ENCODE peak calls at places on chromosomes 11 and 22, in six cellular contexts. One of them, this sample, is unnamed.
A peak's percentile ranks its signal among the peaks of the same experiment; 100 is the strongest.

GRCh38 chr11:40388097-40388818 is 1071.2 kb downstream of the LRRC4C start:
- DNase-seq in GM06990: no peak
- DNase-seq in astrocyte of the spinal cord: peak; percentile 41
- DNase-seq in heart left ventricle: no peak
- DNase-seq in HFFc6: peak; percentile 70
- DNase-seq in K562: no peak
- DNase-seq in this sample: no peak

GRCh38 chr11:67252831-67253239 is 13.4 kb upstream of the GRK2 start:
- DNase-seq in GM06990: no peak
- DNase-seq in astrocyte of the spinal cord: peak; percentile 50
- DNase-seq in heart left ventricle: no peak
- DNase-seq in HFFc6: peak; percentile 41
- DNase-seq in K562: no peak
- DNase-seq in this sample: no peak

GRCh38 chr11:97691061-97691460 is 1301.2 kb downstream of the JRKL start:
- DNase-seq in GM06990: no peak
- DNase-seq in astrocyte of the spinal cord: no peak
- DNase-seq in heart left ventricle: no peak
- DNase-seq in HFFc6: no peak
- DNase-seq in K562: no peak
- DNase-seq in this sample: no peak

GRCh38 chr22:48756146-48757111 is 1071.2 kb downstream of the BRD1 start:
- DNase-seq in GM06990: no peak
- DNase-seq in astrocyte of the spinal cord: no peak
- DNase-seq in heart left ventricle: no peak
- DNase-seq in HFFc6: no peak
- DNase-seq in K562: no peak
- DNase-seq in this sample: peak; percentile 4

GRCh38 chr11:125329786-125330185 is 165.2 kb downstream of the PKNOX2 start:
- DNase-seq in GM06990: no peak
- DNase-seq in astrocyte of the spinal cord: no peak
- DNase-seq in heart left ventricle: no peak
- DNase-seq in HFFc6: no peak
- DNase-seq in K562: no peak
- DNase-seq in this sample: no peak

GRCh38 chr11:47766363-47767227 is 546 bp downstream of the FNBP4 start:
- DNase-seq in GM06990: peak; percentile 76
- DNase-seq in astrocyte of the spinal cord: peak; percentile 69
- DNase-seq in heart left ventricle: peak; percentile 79
- DNase-seq in HFFc6: peak; percentile 33
- DNase-seq in K562: no peak
- DNase-seq in this sample: peak; percentile 33

GRCh38 chr11:6755303-6755952 is 16.3 kb downstream of the OR2AG2 start:
- DNase-seq in GM06990: no peak
- DNase-seq in astrocyte of the spinal cord: peak; percentile 29
- DNase-seq in heart left ventricle: no peak
- DNase-seq in HFFc6: peak; percentile 30
- DNase-seq in K562: peak; percentile 58
- DNase-seq in this sample: peak; percentile 60

GRCh38 chr11:86588566-86589090 is 83.8 kb downstream of the ME3 start:
- DNase-seq in GM06990: no peak
- DNase-seq in astrocyte of the spinal cord: no peak
- DNase-seq in heart left ventricle: no peak
- DNase-seq in HFFc6: no peak
- DNase-seq in K562: no peak
- DNase-seq in this sample: no peak

GRCh38 chr11:6705905-6706535 is 22.9 kb upstream of the MRPL17 start:
- DNase-seq in GM06990: no peak
- DNase-seq in astrocyte of the spinal cord: peak; percentile 53
- DNase-seq in heart left ventricle: no peak
- DNase-seq in HFFc6: peak; percentile 63
- DNase-seq in K562: peak; percentile 58
- DNase-seq in this sample: peak; percentile 52

GRCh38 chr22:24553597-24554315 is 1.2 kb downstream of the GUCD1 start:
- DNase-seq in GM06990: no peak
- DNase-seq in astrocyte of the spinal cord: peak; percentile 3
- DNase-seq in heart left ventricle: peak; percentile 61
- DNase-seq in HFFc6: peak; percentile 10
- DNase-seq in K562: no peak
- DNase-seq in this sample: no peak

GRCh38 chr11:2343502-2343901 is 33.6 kb upstream of the CD81 start:
- DNase-seq in GM06990: no peak
- DNase-seq in astrocyte of the spinal cord: no peak
- DNase-seq in heart left ventricle: no peak
- DNase-seq in HFFc6: no peak
- DNase-seq in K562: no peak
- DNase-seq in this sample: no peak

GRCh38 chr22:27224485-27225364 is 567.3 kb downstream of the MIAT start:
- DNase-seq in GM06990: no peak
- DNase-seq in astrocyte of the spinal cord: peak; percentile 89
- DNase-seq in heart left ventricle: no peak
- DNase-seq in HFFc6: no peak
- DNase-seq in K562: no peak
- DNase-seq in this sample: no peak

GRCh38 chr11:102014756-102015155 is 32.5 kb upstream of the CFAP300 start:
- DNase-seq in GM06990: no peak
- DNase-seq in astrocyte of the spinal cord: no peak
- DNase-seq in heart left ventricle: no peak
- DNase-seq in HFFc6: no peak
- DNase-seq in K562: no peak
- DNase-seq in this sample: no peak

GRCh38 chr11:27395556-27396258 is 32.7 kb upstream of the CCDC34 start:
- DNase-seq in GM06990: no peak
- DNase-seq in astrocyte of the spinal cord: peak; percentile 60
- DNase-seq in heart left ventricle: no peak
- DNase-seq in HFFc6: peak; percentile 30
- DNase-seq in K562: no peak
- DNase-seq in this sample: no peak

GRCh38 chr22:50439314-50440250 is 35.3 kb downstream of the SBF1 start:
- DNase-seq in GM06990: peak; percentile 6
- DNase-seq in astrocyte of the spinal cord: no peak
- DNase-seq in heart left ventricle: peak; percentile 61
- DNase-seq in HFFc6: no peak
- DNase-seq in K562: no peak
- DNase-seq in this sample: no peak

GRCh38 chr11:80846442-80846841 is 1405.6 kb upstream of the TENM4 start:
- DNase-seq in GM06990: no peak
- DNase-seq in astrocyte of the spinal cord: no peak
- DNase-seq in heart left ventricle: no peak
- DNase-seq in HFFc6: no peak
- DNase-seq in K562: no peak
- DNase-seq in this sample: no peak

GRCh38 chr11:6203327-6203726 is 2.0 kb upstream of the C11orf42 start:
- DNase-seq in GM06990: no peak
- DNase-seq in astrocyte of the spinal cord: no peak
- DNase-seq in heart left ventricle: no peak
- DNase-seq in HFFc6: no peak
- DNase-seq in K562: no peak
- DNase-seq in this sample: no peak

GRCh38 chr11:69510471-69511357 is 29.3 kb downstream of the LINC01488 start:
- DNase-seq in GM06990: no peak
- DNase-seq in astrocyte of the spinal cord: peak; percentile 76
- DNase-seq in heart left ventricle: no peak
- DNase-seq in HFFc6: peak; percentile 20
- DNase-seq in K562: no peak
- DNase-seq in this sample: no peak

GRCh38 chr22:40654522-40655167 is 18.1 kb upstream of the MRTFA start:
- DNase-seq in GM06990: no peak
- DNase-seq in astrocyte of the spinal cord: peak; percentile 59
- DNase-seq in heart left ventricle: peak; percentile 74
- DNase-seq in HFFc6: peak; percentile 69
- DNase-seq in K562: peak; percentile 26
- DNase-seq in this sample: peak; percentile 32
- TF ChIP-seq CTCF in GM06990: no peak
- TF ChIP-seq CTCF in astrocyte of the spinal cord: peak; percentile 30
- TF ChIP-seq CTCF in heart left ventricle: no peak
- TF ChIP-seq CTCF in HFFc6: peak; percentile 41
- TF ChIP-seq CTCF in K562: no peak
- TF ChIP-seq CTCF in this sample: peak; percentile 25

GRCh38 chr11:30549565-30549964 is 36.6 kb downstream of the MPPED2 start:
- DNase-seq in GM06990: no peak
- DNase-seq in astrocyte of the spinal cord: no peak
- DNase-seq in heart left ventricle: no peak
- DNase-seq in HFFc6: no peak
- DNase-seq in K562: no peak
- DNase-seq in this sample: no peak
- TF ChIP-seq CTCF in GM06990: no peak
- TF ChIP-seq CTCF in astrocyte of the spinal cord: no peak
- TF ChIP-seq CTCF in heart left ventricle: no peak
- TF ChIP-seq CTCF in HFFc6: no peak
- TF ChIP-seq CTCF in K562: no peak
- TF ChIP-seq CTCF in this sample: no peak

GRCh38 chr11:66011785-66012303 is at the start of gene CST6:
- DNase-seq in GM06990: no peak
- DNase-seq in astrocyte of the spinal cord: no peak
- DNase-seq in heart left ventricle: no peak
- DNase-seq in HFFc6: no peak
- DNase-seq in K562: no peak
- DNase-seq in this sample: no peak
- TF ChIP-seq CTCF in GM06990: no peak
- TF ChIP-seq CTCF in astrocyte of the spinal cord: no peak
- TF ChIP-seq CTCF in heart left ventricle: no peak
- TF ChIP-seq CTCF in HFFc6: no peak
- TF ChIP-seq CTCF in K562: no peak
- TF ChIP-seq CTCF in this sample: no peak

DNA sequence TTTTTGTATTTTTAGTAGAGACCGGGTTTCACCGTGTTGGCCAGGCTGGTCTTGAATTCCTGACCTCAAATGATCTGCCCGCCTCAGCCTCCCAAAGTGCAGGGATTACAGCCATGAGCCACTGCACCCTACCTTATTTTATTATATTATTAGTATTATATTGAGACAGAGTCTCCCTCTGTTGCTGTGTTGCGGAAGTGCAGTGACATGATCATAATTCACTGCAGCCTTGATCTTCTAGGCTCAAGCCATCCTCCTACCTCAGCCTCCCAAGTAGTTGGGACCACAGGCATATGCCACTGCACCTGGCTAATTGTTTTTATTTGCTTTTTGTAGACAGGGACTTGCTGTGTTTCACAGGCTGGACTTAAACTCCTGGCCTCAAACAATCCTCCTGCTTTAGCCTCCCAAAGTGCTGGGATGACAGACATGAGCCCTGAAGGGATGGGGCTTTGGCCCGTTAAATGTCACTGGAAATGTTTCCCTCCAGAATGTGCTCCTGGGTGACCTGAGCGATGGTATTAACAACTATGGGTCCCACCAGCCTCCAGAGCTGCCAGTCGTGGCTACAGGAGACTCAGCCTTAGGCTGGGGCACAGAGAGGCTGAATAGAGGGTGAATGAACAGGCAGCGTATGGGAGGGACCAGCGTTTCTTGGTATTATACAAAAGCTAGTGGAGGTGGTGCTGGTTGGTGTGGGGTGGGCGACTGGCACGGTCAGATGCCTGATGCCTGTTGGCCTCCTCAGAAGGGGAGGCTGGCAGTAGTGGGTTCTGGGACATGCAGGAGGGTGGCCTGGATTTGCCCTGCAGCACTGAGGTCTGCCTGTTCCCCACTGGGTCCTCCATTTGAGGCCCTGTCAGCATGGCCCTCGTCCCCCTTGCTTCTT is 7.3 kb downstream of the TANGO2 start:
- DNase-seq in GM06990: no peak
- DNase-seq in astrocyte of the spinal cord: no peak
- DNase-seq in heart left ventricle: no peak
- DNase-seq in HFFc6: peak; percentile 14
- DNase-seq in K562: no peak
- DNase-seq in this sample: no peak
- TF ChIP-seq CTCF in GM06990: peak; percentile 28
- TF ChIP-seq CTCF in astrocyte of the spinal cord: peak; percentile 42
- TF ChIP-seq CTCF in heart left ventricle: no peak
- TF ChIP-seq CTCF in HFFc6: peak; percentile 69
- TF ChIP-seq CTCF in K562: peak; percentile 73
- TF ChIP-seq CTCF in this sample: peak; percentile 45

GRCh38 chr22:44957267-44957905 is 52.4 kb downstream of the PHF21B start:
- DNase-seq in GM06990: no peak
- DNase-seq in astrocyte of the spinal cord: no peak
- DNase-seq in heart left ventricle: no peak
- DNase-seq in HFFc6: no peak
- DNase-seq in K562: no peak
- DNase-seq in this sample: no peak
- TF ChIP-seq CTCF in GM06990: peak; percentile 29
- TF ChIP-seq CTCF in astrocyte of the spinal cord: peak; percentile 39
- TF ChIP-seq CTCF in heart left ventricle: no peak
- TF ChIP-seq CTCF in HFFc6: peak; percentile 50
- TF ChIP-seq CTCF in K562: peak; percentile 15
- TF ChIP-seq CTCF in this sample: peak; percentile 16

GRCh38 chr11:111476961-111477360 is 35.2 kb downstream of the BTG4 start:
- DNase-seq in GM06990: no peak
- DNase-seq in astrocyte of the spinal cord: no peak
- DNase-seq in heart left ventricle: no peak
- DNase-seq in HFFc6: no peak
- DNase-seq in K562: no peak
- DNase-seq in this sample: no peak

GRCh38 chr11:111479666-111480065 is 32.5 kb downstream of the BTG4 start:
- DNase-seq in GM06990: no peak
- DNase-seq in astrocyte of the spinal cord: no peak
- DNase-seq in heart left ventricle: no peak
- DNase-seq in HFFc6: no peak
- DNase-seq in K562: no peak
- DNase-seq in this sample: no peak

GRCh38 chr11:111476366-111476765 is 35.8 kb downstream of the BTG4 start:
- DNase-seq in GM06990: no peak
- DNase-seq in astrocyte of the spinal cord: no peak
- DNase-seq in heart left ventricle: no peak
- DNase-seq in HFFc6: no peak
- DNase-seq in K562: no peak
- DNase-seq in this sample: no peak

GRCh38 chr11:111474432-111474831 is 37.8 kb downstream of the BTG4 start:
- DNase-seq in GM06990: no peak
- DNase-seq in astrocyte of the spinal cord: no peak
- DNase-seq in heart left ventricle: no peak
- DNase-seq in HFFc6: no peak
- DNase-seq in K562: no peak
- DNase-seq in this sample: no peak

GRCh38 chr11:111477898-111478297 is 34.3 kb downstream of the BTG4 start:
- DNase-seq in GM06990: no peak
- DNase-seq in astrocyte of the spinal cord: no peak
- DNase-seq in heart left ventricle: no peak
- DNase-seq in HFFc6: no peak
- DNase-seq in K562: no peak
- DNase-seq in this sample: no peak
- TF ChIP-seq CTCF in GM06990: no peak
- TF ChIP-seq CTCF in astrocyte of the spinal cord: no peak
- TF ChIP-seq CTCF in heart left ventricle: no peak
- TF ChIP-seq CTCF in HFFc6: no peak
- TF ChIP-seq CTCF in K562: no peak
- TF ChIP-seq CTCF in this sample: no peak

GRCh38 chr11:96228472-96228871 is 114.5 kb downstream of the MAML2 start:
- DNase-seq in GM06990: no peak
- DNase-seq in astrocyte of the spinal cord: peak; percentile 97
- DNase-seq in heart left ventricle: peak; percentile 78
- DNase-seq in HFFc6: peak; percentile 80
- DNase-seq in K562: no peak
- DNase-seq in this sample: no peak
- TF ChIP-seq CTCF in GM06990: no peak
- TF ChIP-seq CTCF in astrocyte of the spinal cord: no peak
- TF ChIP-seq CTCF in heart left ventricle: no peak
- TF ChIP-seq CTCF in HFFc6: no peak
- TF ChIP-seq CTCF in K562: no peak
- TF ChIP-seq CTCF in this sample: no peak